ENCODE peak calls at places on chromosomes 16 and 17, in four cellular contexts. G is H9, L is H1, P is trophoblast cell. K is an unnamed sample.

GRCh38 chr16:64453643-64454042 is 668.2 kb downstream of the CDH11 start:
- DNase-seq in G (no peak), P (no peak), L (no peak), K (no peak)

GRCh38 chr17:2564876-2565275 is 28.6 kb upstream of the PAFAH1B1 start:
- DNase-seq in G (no peak), P (no peak), L (no peak), K (peak; percentile 34)

GRCh38 chr16:73125860-73126259 is 77.9 kb upstream of the ZFHX3 start:
- DNase-seq in P (no peak), G (no peak), L (no peak), K (no peak)

GRCh38 chr16:29898786-29899515 is 399 bp downstream of the SEZ6L2 start:
- DNase-seq in P (no peak), G (peak; percentile 87), L (no peak), K (no peak)

GRCh38 chr16:73196670-73197069 is 148.7 kb upstream of the ZFHX3 start:
- DNase-seq in G (peak; percentile 81), L (peak; percentile 51), P (peak; percentile 86), K (peak; percentile 88)

GRCh38 chr17:37717627-37718382 is 27.1 kb downstream of the HNF1B start:
- DNase-seq in P (no peak), G (no peak), L (no peak), K (no peak)

GRCh38 chr17:38539386-38539785 is 66.4 kb downstream of the SRCIN1 start:
- DNase-seq in P (no peak), G (no peak), L (no peak), K (no peak)

GRCh38 chr17:4591529-4591928 is 7.2 kb downstream of the SMTNL2 start:
- DNase-seq in P (no peak), G (no peak), L (no peak), K (no peak)

GRCh38 chr17:76014925-76015261 is 12.2 kb downstream of the EVPL start:
- DNase-seq in L (no peak), P (no peak), G (peak; percentile 59), K (no peak)

GRCh38 chr17:5769936-5770335 is 185.6 kb upstream of the NLRP1 start:
- DNase-seq in G (peak; percentile 55), L (no peak), P (no peak), K (no peak)

GRCh38 chr17:34651267-34651955 is 72.0 kb downstream of the TMEM132E start:
- DNase-seq in P (no peak), G (no peak), L (no peak), K (no peak)

GRCh38 chr16:55930036-55930435 is 54.9 kb upstream of the CES5A start:
- DNase-seq in P (no peak), G (no peak), L (no peak), K (no peak)

GRCh38 chr16:82979406-82980111 is 352.8 kb downstream of the CDH13 start:
- DNase-seq in G (no peak), L (no peak), P (no peak), K (no peak)

GRCh38 chr16:72986011-72986410 is 61.9 kb downstream of the ZFHX3 start:
- DNase-seq in P (no peak), G (no peak), L (no peak), K (no peak)

GRCh38 chr17:81276781-81277180 is 18.3 kb downstream of the SLC38A10 start:
- DNase-seq in G (no peak), P (no peak), L (no peak), K (no peak)

GRCh38 chr17:27579304-27579703 is 51.7 kb upstream of the LGALS9 start:
- DNase-seq in G (no peak), L (no peak), P (no peak), K (no peak)

GRCh38 chr16:85798283-85798776 is 1.0 kb downstream of the EMC8 start:
- DNase-seq in P (no peak), L (no peak), G (no peak), K (peak; percentile 82)
- H3K79me1 ChIP-seq in P (peaks cover 12% of the 10 kb centered on the region), L (peaks cover 11% of the 10 kb centered on the region), G (peaks cover 21% of the 10 kb centered on the region), K (peaks cover 45% of the 10 kb centered on the region)

GRCh38 chr16:4654946-4655590 is 30.4 kb downstream of the MGRN1 start:
- DNase-seq in P (no peak), L (no peak), G (no peak), K (no peak)
- H2AK5ac ChIP-seq in P (no peak overlapping the region), L (no peak overlapping the region), G (no peak overlapping the region), K (no peak overlapping the region)

GRCh38 chr17:17086585-17086984 is 44.3 kb downstream of the MPRIP start:
- DNase-seq in P (no peak), L (no peak), G (no peak), K (no peak)
- H3K79me2 ChIP-seq in P (no peaks in the 10 kb centered on the region), L (no peaks in the 10 kb centered on the region), G (no peaks in the 10 kb centered on the region), K (peaks cover 2% of the 10 kb centered on the region)

GRCh38 chr16:4652561-4652960 is 27.9 kb downstream of the MGRN1 start:
- DNase-seq in L (no peak), G (no peak), P (no peak), K (no peak)
- H3K79me1 ChIP-seq in L (peaks cover 6% of the 10 kb centered on the region), G (no peaks in the 10 kb centered on the region), P (no peaks in the 10 kb centered on the region), K (peaks cover under 1% of the 10 kb centered on the region)

GRCh38 chr17:16950488-16950887 is 21.4 kb downstream of the TNFRSF13B start:
- DNase-seq in G (no peak), L (no peak), P (no peak), K (no peak)

GRCh38 chr17:16945513-16946201 is 26.3 kb downstream of the TNFRSF13B start:
- DNase-seq in P (no peak), G (peak; percentile 80), L (no peak), K (peak; percentile 88)

GRCh38 chr17:16952401-16952800 is 19.5 kb downstream of the TNFRSF13B start:
- DNase-seq in L (no peak), G (no peak), P (no peak), K (no peak)

GRCh38 chr17:16947470-16947869 is 24.4 kb downstream of the TNFRSF13B start:
- DNase-seq in L (no peak), P (no peak), G (no peak), K (no peak)

GRCh38 chr17:16948587-16949376 is 23.1 kb downstream of the TNFRSF13B start:
- DNase-seq in G (no peak), L (no peak), P (no peak), K (no peak)
- H2AK5ac ChIP-seq in G (no peak overlapping the region), L (no peak overlapping the region), P (no peak overlapping the region), K (no peak overlapping the region)

GRCh38 chr16:9124444-9124843 is 33.0 kb downstream of the HAPSTR1 start:
- DNase-seq in G (no peak), P (no peak), L (no peak), K (no peak)
- H3K79me2 ChIP-seq in G (no peaks in the 10 kb centered on the region), P (peaks cover 2% of the 10 kb centered on the region), L (peaks cover 40% of the 10 kb centered on the region), K (peaks cover 53% of the 10 kb centered on the region)

GRCh38 chr16:81907681-81908080 is 103.6 kb downstream of the SDR42E1 start:
- DNase-seq in P (no peak), L (no peak), G (no peak), K (no peak)
- H3K79me1 ChIP-seq in P (no peaks in the 10 kb centered on the region), L (no peaks in the 10 kb centered on the region), G (no peaks in the 10 kb centered on the region), K (no peaks in the 10 kb centered on the region)

K was measured in mesendoderm.